ENCODE peak calls at places on chromosomes 4 and X, in seven cellular contexts. Y is colonic mucosa; X is stimulated activated CD4-positive, alpha-beta T cell treated with anti-CD3 and anti-CD28 coated beads, Interleukin-4, amount 100 ng/mL, for 48 hours; N is uterus; Z is fibroblast of lung; R is GM06990; L is activated CD4-positive, alpha-beta T cell treated with anti-CD3 and anti-CD28 coated beads, Interleukin-2, amount 50 U/mL, for 1 hour. C is an unnamed sample.

GRCh38 chr4:156638925-156639605 is 332.5 kb downstream of the PDGFC start:
- DNase-seq in Y (no peak), X (no peak), N (no peak), Z (peak), R (no peak), L (no peak), C (no peak)

GRCh38 chrX:73850124-73851013 is 287.4 kb downstream of the CHIC1 start:
- DNase-seq in Y (peak), X (no peak), N (peak), Z (peak), R (no peak), L (no peak), C (peak)

GRCh38 chr4:84366111-84366510 is 133.0 kb downstream of the NKX6-1 start:
- DNase-seq in Y (no peak), X (no peak), N (no peak), Z (no peak), R (no peak), L (no peak), C (no peak)

GRCh38 chrX:69312141-69312670 is 147.0 kb upstream of the PJA1 start:
- DNase-seq in Y (no peak), X (no peak), N (no peak), Z (no peak), R (no peak), L (no peak), C (no peak)

GRCh38 chr4:1578968-1579833 is 104.9 kb downstream of the FAM53A start:
- DNase-seq in Y (peak), X (peak), N (peak), Z (peak), R (peak), L (peak), C (peak)

GRCh38 chrX:112774142-112774541 is 66.5 kb downstream of the AMOT start:
- DNase-seq in Y (no peak), X (no peak), N (no peak), Z (no peak), R (no peak), L (no peak), C (no peak)

GRCh38 chr4:152894673-152895072 is 41.5 kb upstream of the FHDC1 start:
- DNase-seq in Y (no peak), X (no peak), N (no peak), Z (peak), R (no peak), L (no peak), C (no peak)

GRCh38 chrX:68146054-68146453 is 287.2 kb downstream of the OPHN1 start:
- DNase-seq in Y (no peak), X (no peak), N (no peak), Z (peak), R (no peak), L (no peak), C (no peak)

GRCh38 chr4:118865091-118865708 is 23.5 kb upstream of the SYNPO2 start:
- DNase-seq in Y (peak), X (no peak), N (no peak), Z (peak), R (no peak), L (no peak), C (no peak)

GRCh38 chrX:63784902-63785692 is at the start of gene ARHGEF9:
- DNase-seq in Y (peak), X (no peak), N (peak), Z (peak), R (peak), L (no peak), C (peak)

GRCh38 chr4:128979934-128980333 is 113.4 kb downstream of the SCLT1 start:
- DNase-seq in Y (no peak), X (no peak), N (no peak), Z (peak), R (no peak), L (no peak), C (no peak)

GRCh38 chr4:96009720-96010119 is 169.8 kb downstream of the PDHA2 start:
- DNase-seq in Y (no peak), X (no peak), N (no peak), Z (peak), R (no peak), L (no peak), C (no peak)

GRCh38 chr4:6404611-6405416 is 67.6 kb downstream of the PPP2R2C start:
- DNase-seq in Y (no peak), X (no peak), N (no peak), Z (no peak), R (no peak), L (no peak), C (no peak)

GRCh38 chr4:169618286-169618685 is 2.1 kb upstream of the CLCN3 start:
- DNase-seq in Y (no peak), X (no peak), N (no peak), Z (no peak), R (no peak), L (no peak), C (no peak)

GRCh38 chr4:159006202-159006601 is 96.7 kb upstream of the RAPGEF2 start:
- DNase-seq in Y (peak), X (no peak), N (no peak), Z (peak), R (no peak), L (no peak), C (no peak)

GRCh38 chr4:138702471-138702870 is 313.1 kb upstream of the NOCT start:
- DNase-seq in Y (no peak), X (no peak), N (no peak), Z (no peak), R (no peak), L (no peak), C (no peak)

GRCh38 chr4:32251126-32251525 is 1531.0 kb downstream of the PCDH7 start:
- DNase-seq in Y (no peak), X (no peak), N (no peak), Z (no peak), R (no peak), L (no peak), C (no peak)

GRCh38 chr4:183147191-183147590 is 48.1 kb downstream of the WWC2 start:
- DNase-seq in Y (no peak), X (no peak), N (no peak), Z (no peak), R (no peak), L (no peak), C (no peak)

GRCh38 chr4:2798399-2799301 is 5.8 kb downstream of the SH3BP2 start:
- DNase-seq in Y (peak), X (no peak), N (peak), Z (peak), R (peak), L (no peak), C (peak)

GRCh38 chrX:5644786-5645185 is 583.9 kb downstream of the NLGN4X start:
- DNase-seq in Y (no peak), X (no peak), N (no peak), Z (no peak), R (no peak), L (no peak), C (no peak)

GRCh38 chr4:129999156-129999555 is 903.2 kb downstream of the C4orf33 start:
- DNase-seq in Y (no peak), X (no peak), N (no peak), Z (no peak), R (no peak), L (no peak), C (no peak)

GRCh38 chr4:183860726-183861125 is 44.4 kb upstream of the STOX2 start:
- DNase-seq in Y (no peak), X (no peak), N (no peak), Z (no peak), R (no peak), L (no peak), C (no peak)

GRCh38 chr4:181998588-181998987 is 244.6 kb upstream of the TENM3 start:
- DNase-seq in Y (no peak), X (no peak), N (no peak), Z (no peak), R (no peak), L (no peak), C (no peak)

GRCh38 chr4:38509551-38509950 is 154.4 kb upstream of the KLF3 start:
- DNase-seq in Y (no peak), X (no peak), N (no peak), Z (no peak), R (peak), L (peak), C (no peak)

GRCh38 chr4:15037923-15038541 is 35.8 kb downstream of the CPEB2 start:
- DNase-seq in Y (no peak), X (no peak), N (no peak), Z (no peak), R (no peak), L (no peak), C (no peak)

GRCh38 chr4:6727081-6727942 is 11.3 kb downstream of the BLOC1S4 start:
- DNase-seq in Y (no peak), X (no peak), N (no peak), Z (no peak), R (no peak), L (no peak), C (peak)

GRCh38 chrX:111086521-111087127 is 9.4 kb upstream of the PAK3 start:
- DNase-seq in Y (no peak), X (no peak), N (no peak), Z (no peak), R (no peak), L (no peak), C (no peak)

GRCh38 chr4:177405508-177405907 is 36.7 kb downstream of the AGA start:
- DNase-seq in Y (no peak), X (no peak), N (no peak), Z (no peak), R (no peak), L (no peak), C (no peak)

GRCh38 chr4:156767911-156768415 is 203.6 kb downstream of the PDGFC start:
- DNase-seq in Y (no peak), X (no peak), N (no peak), Z (no peak), R (no peak), L (no peak), C (no peak)